ENCODE peak calls at places on chromosomes 2 and 18, in eight cellular contexts. E is A549, F is HepG2, J is K562, K is HCT116, P is SK-N-SH, X is endothelial cell of umbilical vein, D is WTC11. B is an unnamed sample.

GRCh38 chr2:72214429-72215143 is 66.9 kb upstream of the CYP26B1 start:
- DNase-seq in E (no peak), F (peak), J (no peak), K (no peak), P (no peak), X (peak), D (no peak), B (no peak)

GRCh38 chr2:183995632-183996031 is 602.7 kb upstream of the ZNF804A start:
- DNase-seq in E (peak), F (no peak), J (no peak), K (no peak), P (no peak), X (no peak), D (no peak), B (no peak)

GRCh38 chr2:173996766-173997165 is 31.6 kb upstream of the SP3 start:
- DNase-seq in E (no peak), F (no peak), J (no peak), K (no peak), P (no peak), X (no peak), D (no peak), B (no peak)

GRCh38 chr2:235005603-235006259 is 53.9 kb downstream of the SH3BP4 start:
- DNase-seq in E (no peak), F (peak), J (peak), K (no peak), P (peak), X (peak), D (peak), B (no peak)

GRCh38 chr2:142515493-142515892 is 362.0 kb upstream of the KYNU start:
- DNase-seq in E (no peak), F (no peak), J (no peak), K (no peak), P (no peak), X (no peak), D (no peak), B (no peak)

GRCh38 chr18:10404148-10404547 is 50.3 kb upstream of the APCDD1 start:
- DNase-seq in E (no peak), F (no peak), J (no peak), K (no peak), P (no peak), X (no peak), D (no peak), B (no peak)

GRCh38 chr2:151774506-151774905 is 40.2 kb upstream of the NEB start:
- DNase-seq in E (no peak), F (no peak), J (no peak), K (peak), P (no peak), X (peak), D (no peak), B (no peak)

GRCh38 chr2:216807861-216808272 is 52.0 kb downstream of the TNP1 start:
- DNase-seq in E (no peak), F (no peak), J (no peak), K (no peak), P (no peak), X (peak), D (no peak), B (no peak)

GRCh38 chr2:151030663-151031230 is 230.9 kb downstream of the RBM43 start:
- DNase-seq in E (no peak), F (no peak), J (no peak), K (no peak), P (no peak), X (no peak), D (peak), B (peak)

GRCh38 chr18:75230210-75231052 is 19.8 kb downstream of the TSHZ1 start:
- DNase-seq in E (no peak), F (no peak), J (no peak), K (no peak), P (no peak), X (peak), D (no peak), B (no peak)

DNA sequence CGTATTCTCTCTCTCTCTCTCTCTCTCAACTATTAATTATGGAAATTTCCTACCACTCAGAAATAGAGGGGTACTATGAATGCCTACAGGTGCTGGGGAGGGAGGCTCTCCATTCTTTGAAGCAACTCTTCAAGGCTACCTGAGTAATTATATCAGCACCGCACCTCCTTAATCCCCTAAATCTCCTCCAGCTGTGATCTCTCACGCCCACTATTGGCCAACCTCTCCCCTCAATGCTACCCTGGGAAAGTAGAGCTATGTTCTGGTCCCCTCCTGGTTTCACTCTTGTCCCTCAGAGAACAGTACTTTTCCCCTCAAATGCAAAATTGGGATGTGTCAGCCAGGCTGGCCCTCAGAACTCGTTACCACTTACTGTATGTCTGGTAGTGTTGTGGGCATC is 1.6 kb downstream of the MOCOS start:
- DNase-seq in E (no peak), F (no peak), J (no peak), K (no peak), P (no peak), X (no peak), D (no peak), B (no peak)
- TF ChIP-seq CTCF in E (no peak), F (peak), J (peak), K (no peak), P (no peak), X (no peak), D (no peak), B (no peak)

GRCh38 chr18:48124857-48125626 is 194.6 kb upstream of the SMAD2 start:
- DNase-seq in E (no peak), F (no peak), J (no peak), K (no peak), P (no peak), X (no peak), D (no peak), B (no peak)
- TF ChIP-seq MAX in E (no peak), F (no peak), J (no peak), K (no peak), P (no peak), X (no peak), D (no peak), B (no peak)

GRCh38 chr2:199594443-199594842 is 136.7 kb upstream of the SATB2 start:
- DNase-seq in E (no peak), F (no peak), J (no peak), K (no peak), P (no peak), X (no peak), D (no peak), B (no peak)

GRCh38 chr2:199602271-199602895 is 144.6 kb upstream of the SATB2 start:
- DNase-seq in E (peak), F (peak), J (peak), K (peak), P (peak), X (no peak), D (peak), B (peak)

GRCh38 chr2:199596549-199596948 is 138.8 kb upstream of the SATB2 start:
- DNase-seq in E (peak), F (peak), J (peak), K (peak), P (no peak), X (no peak), D (peak), B (peak)
- TF ChIP-seq CTCF in E (peak), F (peak), J (peak), K (peak), P (peak), X (no peak), D (peak), B (peak)

DNA sequence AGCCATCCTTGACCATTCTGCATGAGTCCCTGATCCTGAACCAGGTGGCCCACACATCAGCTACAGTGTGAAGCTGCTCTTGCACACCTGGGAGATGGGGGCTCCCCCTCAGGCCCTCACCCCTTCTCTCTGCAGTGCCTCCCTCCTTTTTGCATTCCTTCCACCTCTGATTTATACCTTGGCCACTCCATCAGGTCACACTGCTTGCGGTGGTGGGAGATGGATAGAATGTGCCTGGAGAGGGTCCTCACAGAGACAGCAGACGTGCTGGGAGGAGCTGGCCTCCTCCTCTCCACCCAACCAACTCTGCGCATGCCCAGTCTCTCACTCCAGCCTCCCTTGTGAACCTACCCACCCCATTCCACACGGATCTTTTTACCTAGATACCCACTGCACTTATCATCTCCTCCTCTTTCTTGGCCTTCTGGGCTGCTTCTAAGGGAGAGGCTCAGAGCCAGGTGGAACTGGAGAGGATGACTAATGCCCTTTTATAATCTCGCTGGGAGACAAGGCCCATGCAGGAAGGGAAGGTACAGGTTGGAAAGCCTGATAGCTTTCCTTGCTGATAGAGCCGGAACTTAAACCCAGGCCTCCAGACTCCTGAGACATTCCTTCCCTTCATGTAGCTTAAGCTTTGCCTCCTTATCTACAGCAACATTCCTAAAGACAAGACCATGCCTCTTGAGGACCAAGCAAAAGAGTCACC is 205.1 kb downstream of the ZBTB7C start:
- DNase-seq in E (no peak), F (no peak), J (no peak), K (no peak), P (no peak), X (no peak), D (no peak), B (no peak)
- TF ChIP-seq MAX in E (no peak), F (no peak), J (no peak), K (no peak), P (no peak), X (no peak), D (no peak), B (no peak)